ENCODE peak calls at places on chromosomes 4 and X, in nine cellular contexts. H, V, J, L, Z, T, N, C and Q are unnamed samples.

GRCh38 chr4:187603093-187603395 is 392.5 kb upstream of the ZFP42 start:
- DNase-seq in H (peak), V (no peak), J (peak), L (peak), Z (no peak), T (peak), N (no peak), C (no peak), Q (no peak)

GRCh38 chrX:70208479-70208878 is 26.0 kb upstream of the AWAT1 start:
- DNase-seq in H (no peak), V (no peak), J (peak), L (no peak), Z (no peak), T (no peak), N (no peak), C (no peak), Q (no peak)

GRCh38 chr4:133483600-133484246 is 334.6 kb downstream of the PCDH10 start:
- DNase-seq in H (no peak), V (no peak), J (no peak), L (peak), Z (no peak), T (peak), N (no peak), C (no peak), Q (no peak)

GRCh38 chr4:36243355-36244256 is 708 bp downstream of the ARAP2 start:
- DNase-seq in H (no peak), V (peak), J (no peak), L (no peak), Z (peak), T (no peak), N (peak), C (peak), Q (peak)

GRCh38 chr4:66252291-66252690 is 582.0 kb upstream of the EPHA5 start:
- DNase-seq in H (no peak), V (no peak), J (no peak), L (peak), Z (no peak), T (peak), N (no peak), C (no peak), Q (no peak)

GRCh38 chr4:121950680-121951569 is 935 bp downstream of the TRPC3 start:
- DNase-seq in H (no peak), V (peak), J (peak), L (peak), Z (no peak), T (peak), N (peak), C (peak), Q (no peak)

GRCh38 chr4:165439981-165440380 is 61.2 kb downstream of the CPE start:
- DNase-seq in H (no peak), V (no peak), J (no peak), L (no peak), Z (no peak), T (no peak), N (no peak), C (no peak), Q (no peak)

GRCh38 chr4:176185068-176185467 is 10.3 kb downstream of the SPATA4 start:
- DNase-seq in H (peak), V (no peak), J (peak), L (peak), Z (no peak), T (peak), N (no peak), C (no peak), Q (no peak)

GRCh38 chr4:110867251-110867960 is 244.5 kb upstream of the PITX2 start:
- DNase-seq in H (no peak), V (no peak), J (no peak), L (no peak), Z (no peak), T (no peak), N (no peak), C (no peak), Q (no peak)

GRCh38 chrX:136789856-136790255 is 9.1 kb upstream of the ARHGEF6 start:
- DNase-seq in H (no peak), V (no peak), J (no peak), L (no peak), Z (no peak), T (no peak), N (no peak), C (no peak), Q (no peak)

GRCh38 chr4:162681212-162681611 is 485.5 kb downstream of the NAF1 start:
- DNase-seq in H (no peak), V (no peak), J (no peak), L (peak), Z (no peak), T (no peak), N (no peak), C (no peak), Q (no peak)